ENCODE peak calls at places on chromosomes 4 and X, in eight cellular contexts. F is Karpas-422; D is Ammon's horn; Y is CD8-positive, alpha-beta memory T cell; K is fibroblast of pulmonary artery; U is T-helper 17 cell; M is WTC11; S is SW 1271. C is an unnamed sample.

GRCh38 chr4:174303687-174304086 is 20.0 kb downstream of the CEP44 start:
- DNase-seq in Y (no peak), M (no peak), U (no peak), S (no peak), F (no peak), K (no peak), D (no peak), C (no peak)

GRCh38 chrX:46840946-46841740 is 4.3 kb downstream of the RP2 start:
- DNase-seq in K (no peak), F (peak; percentile 47), D (peak; percentile 57), Y (no peak), U (no peak), M (no peak), S (no peak), C (no peak)

GRCh38 chr4:143617994-143618679 is 82.3 kb downstream of the FREM3 start:
- DNase-seq in S (no peak), F (no peak), D (no peak), M (no peak), U (no peak), K (peak; percentile 39), Y (no peak), C (no peak)

GRCh38 chr4:23923141-23923540 is 33.3 kb upstream of the PPARGC1A start:
- DNase-seq in Y (no peak), S (no peak), K (no peak), D (no peak), U (no peak), F (no peak), M (no peak), C (no peak)

GRCh38 chr4:105990933-105991332 is 95.7 kb downstream of the NPNT start:
- DNase-seq in U (no peak), K (peak; percentile 63), Y (no peak), S (no peak), D (peak; percentile 65), F (no peak), M (no peak), C (no peak)

GRCh38 chr4:124206779-124207605 is 505.5 kb downstream of the ANKRD50 start:
- DNase-seq in S (no peak), D (no peak), F (no peak), Y (no peak), U (no peak), M (no peak), K (peak; percentile 29), C (no peak)

GRCh38 chr4:38132140-38132673 is 172.0 kb downstream of the PTTG2 start:
- DNase-seq in D (peak; percentile 70), K (peak; percentile 99), F (no peak), Y (peak; percentile 48), U (no peak), S (no peak), M (no peak), C (no peak)

GRCh38 chrX:3184176-3184930 is 143.1 kb downstream of the ARSF start:
- DNase-seq in K (peak; percentile 66), S (no peak), Y (no peak), F (no peak), U (no peak), M (no peak), D (no peak), C (no peak)

GRCh38 chrX:40097492-40098263 is at the start of gene BCOR:
- DNase-seq in S (peak; percentile 28), Y (peak; percentile 60), F (peak; percentile 84), M (peak; percentile 60), D (peak; percentile 68), U (peak; percentile 58), K (peak; percentile 66), C (peak; percentile 68)

GRCh38 chrX:100636321-100636991 is at the start of gene TSPAN6:
- DNase-seq in U (peak; percentile 27), F (peak; percentile 46), M (peak; percentile 78), S (peak; percentile 79), D (peak; percentile 68), Y (peak; percentile 17), K (peak; percentile 91), C (peak; percentile 31)

GRCh38 chrX:151896734-151897474 is 15.8 kb upstream of the MAGEA4 start:
- DNase-seq in D (no peak), F (no peak), M (no peak), S (no peak), K (peak; percentile 55), U (no peak), Y (no peak), C (no peak)

GRCh38 chr4:41723286-41723685 is 25.2 kb downstream of the PHOX2B start:
- DNase-seq in U (no peak), M (no peak), D (no peak), S (no peak), K (no peak), F (no peak), Y (no peak), C (no peak)

C was measured in memory B cell.